ENCODE peak calls at places on chromosomes 7 and 10, in nine cellular contexts. H is testis; U is cardiac muscle cell; W is T-helper 17 cell; T is stomach; B is CD4-positive, CD25-positive, alpha-beta regulatory T cell; N is GM12878; A is mucosa of descending colon; Z is GM23248. O is an unnamed sample. For H3K9me3, the result is how much of the 10 kb centered on the place peaks cover.

GRCh38 chr7:80634505-80634904 is 3.9 kb upstream of the CD36 start:
- DNase-seq in H (no peak), U (peak), W (no peak), T (no peak), B (no peak), N (no peak), A (peak), Z (peak), O (no peak)

GRCh38 chr10:48245977-48246376 is 28.5 kb downstream of the FRMPD2 start:
- DNase-seq in H (no peak), U (no peak), W (no peak), T (no peak), B (no peak), N (no peak), A (no peak), Z (no peak), O (no peak)

GRCh38 chr7:82841828-82842227 is 320.9 kb downstream of the PCLO start:
- DNase-seq in H (no peak), U (no peak), W (no peak), T (no peak), B (no peak), N (no peak), A (no peak), Z (no peak), O (no peak)

GRCh38 chr10:73991846-73992245 is 6.1 kb upstream of the VCL start:
- DNase-seq in H (no peak), U (no peak), W (peak), T (peak), B (peak), N (no peak), A (peak), Z (no peak), O (peak)

GRCh38 chr7:140176271-140176701 is 497 bp downstream of the KDM7A start:
- DNase-seq in H (no peak), U (peak), W (peak), T (peak), B (no peak), N (no peak), A (peak), Z (peak), O (no peak)

GRCh38 chr7:80135306-80136104 is 874 bp downstream of the GNAI1 start:
- DNase-seq in H (peak), U (peak), W (no peak), T (no peak), B (no peak), N (no peak), A (peak), Z (peak), O (peak)

GRCh38 chr10:133264455-133264854 is 12.2 kb downstream of the ADAM8 start:
- DNase-seq in H (no peak), U (no peak), W (no peak), T (no peak), B (no peak), N (no peak), A (peak), Z (no peak), O (peak)

GRCh38 chr10:52729259-52730104 is 43.1 kb downstream of the MBL2 start:
- DNase-seq in H (no peak), U (peak), W (no peak), T (no peak), B (no peak), N (no peak), A (peak), Z (peak), O (no peak)

GRCh38 chr10:35684625-35685024 is 42.5 kb upstream of the FZD8 start:
- DNase-seq in H (no peak), U (no peak), W (no peak), T (no peak), B (no peak), N (no peak), A (no peak), Z (no peak), O (no peak)

GRCh38 chr10:119333146-119333792 is 125.9 kb downstream of the GRK5 start:
- DNase-seq in H (no peak), U (no peak), W (no peak), T (no peak), B (no peak), N (no peak), A (no peak), Z (peak), O (no peak)

GRCh38 chr10:86283466-86284287 is 82.9 kb downstream of the GRID1 start:
- DNase-seq in H (no peak), U (no peak), W (no peak), T (peak), B (no peak), N (no peak), A (no peak), Z (no peak), O (peak)

GRCh38 chr10:27820637-27821036 is 75.0 kb upstream of the MKX start:
- DNase-seq in H (no peak), U (no peak), W (no peak), T (no peak), B (no peak), N (no peak), A (no peak), Z (no peak), O (no peak)

GRCh38 chr7:17357952-17358351 is 59.5 kb downstream of the AHR start:
- DNase-seq in H (no peak), U (no peak), W (no peak), T (no peak), B (no peak), N (no peak), A (no peak), Z (no peak), O (no peak)

GRCh38 chr10:102059987-102060386 is 4.0 kb upstream of the ARMH3 start:
- DNase-seq in H (no peak), U (no peak), W (no peak), T (no peak), B (no peak), N (no peak), A (no peak), Z (no peak), O (no peak)

GRCh38 chr10:122112625-122113160 is 123.7 kb downstream of the TACC2 start:
- DNase-seq in H (peak), U (peak), W (no peak), T (peak), B (no peak), N (no peak), A (peak), Z (peak), O (peak)

GRCh38 chr10:28087675-28088351 is 88.9 kb upstream of the ODAD2 start:
- DNase-seq in H (no peak), U (peak), W (no peak), T (no peak), B (no peak), N (no peak), A (no peak), Z (peak), O (no peak)

GRCh38 chr7:19107392-19108147 is 9.9 kb downstream of the TWIST1 start:
- DNase-seq in H (peak), U (peak), W (no peak), T (no peak), B (no peak), N (no peak), A (peak), Z (peak), O (peak)

GRCh38 chr7:151631968-151632749 is 112.5 kb upstream of the RHEB start:
- DNase-seq in H (peak), U (peak), W (peak), T (peak), B (peak), N (peak), A (peak), Z (peak), O (peak)

GRCh38 chr7:22726849-22727792 is at the start of gene IL6:
- DNase-seq in H (peak), U (peak), W (no peak), T (peak), B (no peak), N (no peak), A (peak), Z (peak), O (peak)

GRCh38 chr10:13990918-13991317 is 339.8 kb downstream of the FRMD4A start:
- DNase-seq in H (peak), U (peak), W (no peak), T (peak), B (no peak), N (no peak), A (peak), Z (peak), O (no peak)

GRCh38 chr10:25753776-25754175 is 180.3 kb upstream of the MYO3A start:
- DNase-seq in H (no peak), U (peak), W (no peak), T (no peak), B (no peak), N (no peak), A (no peak), Z (peak), O (no peak)

GRCh38 chr10:35327770-35328403 is 8.4 kb upstream of the CCNY start:
- DNase-seq in H (no peak), U (no peak), W (no peak), T (no peak), B (no peak), N (no peak), A (no peak), Z (no peak), O (no peak)

GRCh38 chr7:129498021-129498420 is 4.3 kb upstream of the SMKR1 start:
- DNase-seq in H (no peak), U (no peak), W (no peak), T (no peak), B (no peak), N (no peak), A (no peak), Z (no peak), O (no peak)

GRCh38 chr7:105802611-105803520 is 73.5 kb downstream of the ATXN7L1 start:
- DNase-seq in H (no peak), U (no peak), W (no peak), T (no peak), B (no peak), N (no peak), A (no peak), Z (no peak), O (no peak)

GRCh38 chr7:20407585-20408466 is 77.1 kb downstream of the ITGB8 start:
- DNase-seq in H (peak), U (peak), W (no peak), T (peak), B (no peak), N (no peak), A (peak), Z (peak), O (no peak)

GRCh38 chr7:106485031-106485551 is 175.9 kb downstream of the CCDC71L start:
- DNase-seq in H (no peak), U (peak), W (no peak), T (no peak), B (no peak), N (no peak), A (no peak), Z (peak), O (no peak)

GRCh38 chr10:124229516-124230051 is 136.2 kb upstream of the CHST15 start:
- DNase-seq in H (no peak), U (no peak), W (no peak), T (no peak), B (no peak), N (no peak), A (no peak), Z (no peak), O (no peak)

GRCh38 chr10:69505636-69506318 is 54.5 kb downstream of the TSPAN15 start:
- DNase-seq in H (peak), U (no peak), W (no peak), T (no peak), B (no peak), N (no peak), A (no peak), Z (no peak), O (no peak)

GRCh38 chr10:116708386-116708785 is 34.0 kb downstream of the HSPA12A start:
- DNase-seq in H (no peak), U (peak), W (no peak), T (no peak), B (no peak), N (no peak), A (no peak), Z (peak), O (no peak)

GRCh38 chr7:63038987-63039386 is 959.7 kb upstream of the ZNF722 start:
- DNase-seq in H (no peak), U (no peak), W (no peak), T (no peak), B (no peak), N (no peak), A (no peak), Z (no peak), O (no peak)
- H3K9me3 ChIP-seq in H (under half), U (under half), W (under half), T (under half), B (under half), N (under half), A (half or more), Z (under half), O (under half)

DNA sequence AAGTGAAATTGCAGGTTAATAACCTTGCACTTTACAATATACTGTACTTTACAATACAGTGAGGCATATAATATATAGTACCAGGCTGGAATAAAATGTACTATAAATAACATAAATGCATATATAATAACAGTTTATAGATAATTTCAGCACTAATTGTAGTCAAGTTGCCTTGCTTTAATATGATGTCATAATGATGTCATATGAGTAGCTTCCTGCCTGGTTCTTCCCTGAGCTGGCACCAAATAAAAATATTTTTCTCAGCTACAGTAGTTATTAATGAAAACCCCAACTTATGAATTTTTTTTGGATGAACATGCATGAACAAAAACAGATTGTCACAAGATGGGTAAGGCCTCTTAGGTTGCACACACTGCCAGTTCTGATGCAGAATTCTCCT is 816.7 kb downstream of the XPNPEP1 start:
- DNase-seq in H (no peak), U (no peak), W (no peak), T (no peak), B (no peak), N (no peak), A (no peak), Z (no peak), O (no peak)
- H3K9me3 ChIP-seq in H (under half), U (under half), W (under half), T (under half), B (under half), N (under half), A (under half), Z (under half), O (under half)

DNA sequence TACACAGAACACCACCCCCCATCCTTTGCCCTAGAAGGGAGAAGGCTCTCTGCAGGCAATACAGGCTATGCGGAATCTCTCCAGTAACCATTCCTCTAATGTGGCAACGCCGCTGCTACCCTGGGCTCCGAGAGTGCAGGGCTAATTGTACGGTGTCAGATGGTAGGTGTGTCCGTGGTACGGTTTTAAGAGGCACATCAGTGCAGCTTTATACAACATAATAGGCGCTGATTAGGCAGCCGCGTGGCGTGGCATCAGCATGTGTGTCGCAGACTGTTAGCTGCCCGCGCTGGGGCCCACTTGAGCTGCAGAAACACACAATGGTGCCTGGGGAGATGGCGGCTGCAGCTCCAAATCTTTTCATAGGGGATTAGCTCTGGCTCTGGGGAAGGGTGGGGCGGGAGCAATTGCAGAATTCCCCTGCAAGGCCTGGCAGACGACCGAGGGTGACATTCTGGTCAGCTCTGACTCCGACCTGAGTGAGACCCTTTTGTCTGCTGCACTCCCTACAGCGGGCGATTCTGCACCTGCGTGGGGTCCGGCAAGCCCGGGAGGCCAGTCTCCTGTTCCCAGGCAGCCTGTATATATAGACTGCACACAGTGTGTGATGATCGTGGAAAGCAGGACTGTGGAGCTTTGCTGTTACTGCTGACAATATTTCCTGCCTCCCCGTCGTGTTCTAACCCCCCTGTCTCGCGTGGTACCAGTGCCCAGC is 722.7 kb upstream of the CELF2 start:
- DNase-seq in H (no peak), U (no peak), W (no peak), T (no peak), B (no peak), N (no peak), A (no peak), Z (no peak), O (no peak)
- H3K9me3 ChIP-seq in H (under half), U (under half), W (under half), T (under half), B (under half), N (under half), A (under half), Z (under half), O (under half)

GRCh38 chr7:6691103-6691502 is 15.6 kb downstream of the ZNF12 start:
- DNase-seq in H (no peak), U (no peak), W (no peak), T (no peak), B (no peak), N (no peak), A (no peak), Z (no peak), O (no peak)
- H3K9me3 ChIP-seq in H (under half), U (under half), W (under half), T (half or more), B (half or more), N (half or more), A (half or more), Z (under half), O (under half)

GRCh38 chr7:64608116-64608910 is 45.4 kb upstream of the ZNF680 start:
- DNase-seq in H (no peak), U (no peak), W (no peak), T (no peak), B (no peak), N (no peak), A (no peak), Z (no peak), O (no peak)
- H3K9me3 ChIP-seq in H (under half), U (under half), W (under half), T (under half), B (under half), N (under half), A (under half), Z (under half), O (under half)

DNA sequence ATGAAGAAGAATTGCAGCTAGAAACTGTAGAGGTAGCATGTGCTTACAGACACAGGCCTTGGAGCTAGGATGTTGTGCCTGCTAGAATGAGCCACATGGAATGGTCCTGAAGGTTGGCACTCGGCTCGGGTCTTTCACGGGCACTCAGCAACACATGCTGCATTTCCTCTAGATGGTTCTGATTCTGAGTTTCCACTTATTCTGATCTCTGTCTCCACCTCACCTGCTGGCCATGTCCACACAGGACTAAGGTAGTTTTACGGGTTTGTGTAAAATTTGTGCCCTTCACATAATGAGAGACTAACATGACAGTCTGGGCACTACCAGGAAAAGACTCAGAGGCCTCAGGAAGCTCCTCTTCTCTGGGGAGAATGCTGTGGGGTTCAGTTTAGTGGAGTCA is 444.8 kb upstream of the MKI67 start:
- DNase-seq in H (no peak), U (no peak), W (no peak), T (no peak), B (no peak), N (no peak), A (no peak), Z (no peak), O (no peak)
- H3K9me3 ChIP-seq in H (under half), U (under half), W (under half), T (under half), B (under half), N (under half), A (under half), Z (under half), O (under half)

GRCh38 chr7:157498690-157499089 is 161.9 kb downstream of the DNAJB6 start:
- DNase-seq in H (no peak), U (no peak), W (no peak), T (peak), B (no peak), N (no peak), A (no peak), Z (no peak), O (no peak)
- H3K9me3 ChIP-seq in H (under half), U (under half), W (under half), T (under half), B (under half), N (under half), A (under half), Z (under half), O (under half)

GRCh38 chr7:8833355-8833754 is 399.9 kb downstream of the NXPH1 start:
- DNase-seq in H (no peak), U (no peak), W (no peak), T (no peak), B (no peak), N (no peak), A (no peak), Z (no peak), O (no peak)
- H3K9me3 ChIP-seq in H (under half), U (under half), W (under half), T (under half), B (under half), N (under half), A (under half), Z (under half), O (under half)

O was measured in colonic mucosa.